ENCODE peak calls at places on chromosomes 16 and 17, in six cellular contexts. H is fibroblast of lung, C is SJSA1, S is cardiac muscle cell, P is esophagus squamous epithelium, L is stomach. Y is an unnamed sample.

GRCh38 chr17:69810326-69811035 is 264.5 kb upstream of the KCNJ16 start:
- DNase-seq in H (peak), C (no peak), S (no peak), P (no peak), L (no peak), Y (no peak)

GRCh38 chr17:59838196-59838911 is 54.4 kb downstream of the TUBD1 start:
- DNase-seq in H (peak), C (peak), S (peak), P (no peak), L (no peak), Y (no peak)

GRCh38 chr17:8288336-8289102 is at the start of gene RANGRF:
- DNase-seq in H (peak), C (peak), S (peak), P (peak), L (peak), Y (no peak)

GRCh38 chr17:12472613-12473173 is 193.0 kb upstream of the MYOCD start:
- DNase-seq in H (no peak), C (peak), S (no peak), P (no peak), L (no peak), Y (peak)

GRCh38 chr16:29808219-29808900 is 2.0 kb downstream of the MAZ start:
- DNase-seq in H (no peak), C (no peak), S (no peak), P (no peak), L (no peak), Y (no peak)

GRCh38 chr16:55376567-55377167 is 52.7 kb downstream of the IRX6 start:
- DNase-seq in H (no peak), C (no peak), S (no peak), P (no peak), L (no peak), Y (no peak)

GRCh38 chr16:77833906-77834599 is 45.7 kb downstream of the VAT1L start:
- DNase-seq in H (peak), C (peak), S (peak), P (no peak), L (no peak), Y (peak)

GRCh38 chr17:2837147-2837561 is 40.9 kb downstream of the RAP1GAP2 start:
- DNase-seq in H (no peak), C (no peak), S (no peak), P (no peak), L (no peak), Y (no peak)

GRCh38 chr16:920722-921121 is 50.1 kb downstream of the LMF1 start:
- DNase-seq in H (no peak), C (no peak), S (peak), P (no peak), L (no peak), Y (no peak)

GRCh38 chr17:69326302-69327059 is 452 bp downstream of the ABCA5 start:
- DNase-seq in H (peak), C (peak), S (peak), P (no peak), L (peak), Y (no peak)

GRCh38 chr17:38429476-38430100 is 1.3 kb downstream of the ARHGAP23 start:
- DNase-seq in H (no peak), C (no peak), S (no peak), P (no peak), L (no peak), Y (no peak)

GRCh38 chr17:44094701-44095387 is 24.3 kb downstream of the G6PC3 start:
- DNase-seq in H (no peak), C (no peak), S (no peak), P (no peak), L (no peak), Y (no peak)

GRCh38 chr17:19664136-19664820 is 15.7 kb downstream of the ALDH3A2 start:
- DNase-seq in H (no peak), C (no peak), S (no peak), P (no peak), L (peak), Y (no peak)

GRCh38 chr17:2749058-2749783 is at the start of gene CCDC92B:
- DNase-seq in H (no peak), C (no peak), S (no peak), P (no peak), L (no peak), Y (no peak)

GRCh38 chr16:88763502-88764053 is 21.4 kb downstream of the PIEZO1 start:
- DNase-seq in H (no peak), C (peak), S (no peak), P (no peak), L (peak), Y (no peak)

GRCh38 chr17:17191961-17192381 is 14.2 kb downstream of the PLD6 start:
- DNase-seq in H (peak), C (no peak), S (no peak), P (no peak), L (no peak), Y (no peak)

GRCh38 chr16:68289621-68290329 is 21.0 kb downstream of the SLC7A6OS start:
- DNase-seq in H (peak), C (peak), S (peak), P (no peak), L (no peak), Y (no peak)

GRCh38 chr17:37546242-37546641 is 56.6 kb downstream of the DUSP14 start:
- DNase-seq in H (no peak), C (no peak), S (no peak), P (no peak), L (no peak), Y (no peak)

GRCh38 chr17:15456972-15457722 is 10.3 kb downstream of the CDRT4 start:
- DNase-seq in H (peak), C (peak), S (peak), P (no peak), L (no peak), Y (peak)

GRCh38 chr17:27551701-27552466 is 79.1 kb upstream of the LGALS9 start:
- DNase-seq in H (peak), C (no peak), S (no peak), P (no peak), L (no peak), Y (no peak)

GRCh38 chr17:15392326-15392739 is 50.9 kb upstream of the TEKT3 start:
- DNase-seq in H (peak), C (peak), S (peak), P (no peak), L (no peak), Y (peak)

GRCh38 chr17:53017227-53017626 is 805.5 kb upstream of the KIF2B start:
- DNase-seq in H (no peak), C (no peak), S (no peak), P (no peak), L (no peak), Y (no peak)

GRCh38 chr16:7185689-7186088 is 147.0 kb upstream of the RBFOX1 start:
- DNase-seq in H (no peak), C (no peak), S (no peak), P (no peak), L (no peak), Y (no peak)

GRCh38 chr16:1413684-1414531 is 596 bp downstream of the UNKL start:
- DNase-seq in H (peak), C (peak), S (peak), P (peak), L (peak), Y (no peak)

GRCh38 chr16:75385507-75386152 is 47.7 kb downstream of the CFDP1 start:
- DNase-seq in H (peak), C (peak), S (peak), P (no peak), L (no peak), Y (peak)

GRCh38 chr17:55238931-55239297 is 25.8 kb upstream of the HLF start:
- DNase-seq in H (no peak), C (no peak), S (no peak), P (no peak), L (no peak), Y (no peak)

GRCh38 chr16:86202760-86203426 is 303.9 kb downstream of the IRF8 start:
- DNase-seq in H (no peak), C (no peak), S (no peak), P (no peak), L (no peak), Y (no peak)

GRCh38 chr16:74874912-74875311 is 100.3 kb upstream of the FA2H start:
- DNase-seq in H (no peak), C (no peak), S (no peak), P (no peak), L (peak), Y (no peak)

GRCh38 chr16:49654425-49654824 is 201.5 kb downstream of the ZNF423 start:
- DNase-seq in H (no peak), C (no peak), S (no peak), P (no peak), L (no peak), Y (no peak)

GRCh38 chr17:48555183-48555615 is 10.3 kb upstream of the HOXB2 start:
- DNase-seq in H (peak), C (peak), S (peak), P (no peak), L (no peak), Y (peak)

GRCh38 chr16:57107324-57107922 is 15.0 kb downstream of the CPNE2 start:
- DNase-seq in H (no peak), C (no peak), S (peak), P (no peak), L (no peak), Y (no peak)

GRCh38 chr16:66809765-66810164 is 8.4 kb upstream of the TERB1 start:
- DNase-seq in H (no peak), C (no peak), S (no peak), P (no peak), L (no peak), Y (no peak)
- H3K27ac ChIP-seq in H (no peak), C (no peak), S (peak), P (no peak), L (no peak), Y (no peak)

GRCh38 chr16:28082624-28083023 is 19.1 kb upstream of the GSG1L start:
- DNase-seq in H (no peak), C (no peak), S (no peak), P (no peak), L (no peak), Y (no peak)
- H3K4me3 ChIP-seq in H (no peak), C (no peak), S (no peak), P (no peak), L (no peak), Y (no peak)

GRCh38 chr17:32518856-32519768 is 32.3 kb downstream of the CDK5R1 start:
- DNase-seq in H (peak), C (peak), S (peak), P (no peak), L (peak), Y (no peak)
- H3K27ac ChIP-seq in H (no peak), C (no peak), S (no peak), P (peak), L (no peak), Y (no peak)

DNA sequence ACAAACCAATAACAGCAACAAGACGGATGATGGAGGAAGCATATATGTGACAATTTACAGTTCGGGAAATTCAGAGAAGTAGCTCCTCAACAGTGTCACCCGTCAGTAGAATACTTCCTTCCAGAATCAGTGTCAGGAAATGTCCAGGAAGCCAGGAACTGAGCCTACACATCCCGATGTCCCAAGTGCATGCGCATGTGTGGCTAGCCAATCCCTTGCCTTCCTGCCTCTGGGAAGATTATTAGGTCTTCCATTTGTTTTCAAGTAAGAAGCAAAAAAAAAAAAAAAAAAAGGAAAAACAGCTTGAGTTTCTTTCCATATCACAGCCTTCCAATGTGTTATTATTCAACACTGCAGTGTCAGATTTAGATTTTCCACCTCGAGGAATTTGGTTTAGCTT is 1.3 kb upstream of the PITPNC1 start:
- DNase-seq in H (no peak), C (no peak), S (no peak), P (no peak), L (no peak), Y (no peak)
- H3K4me3 ChIP-seq in H (no peak), C (no peak), S (no peak), P (no peak), L (no peak), Y (no peak)

DNA sequence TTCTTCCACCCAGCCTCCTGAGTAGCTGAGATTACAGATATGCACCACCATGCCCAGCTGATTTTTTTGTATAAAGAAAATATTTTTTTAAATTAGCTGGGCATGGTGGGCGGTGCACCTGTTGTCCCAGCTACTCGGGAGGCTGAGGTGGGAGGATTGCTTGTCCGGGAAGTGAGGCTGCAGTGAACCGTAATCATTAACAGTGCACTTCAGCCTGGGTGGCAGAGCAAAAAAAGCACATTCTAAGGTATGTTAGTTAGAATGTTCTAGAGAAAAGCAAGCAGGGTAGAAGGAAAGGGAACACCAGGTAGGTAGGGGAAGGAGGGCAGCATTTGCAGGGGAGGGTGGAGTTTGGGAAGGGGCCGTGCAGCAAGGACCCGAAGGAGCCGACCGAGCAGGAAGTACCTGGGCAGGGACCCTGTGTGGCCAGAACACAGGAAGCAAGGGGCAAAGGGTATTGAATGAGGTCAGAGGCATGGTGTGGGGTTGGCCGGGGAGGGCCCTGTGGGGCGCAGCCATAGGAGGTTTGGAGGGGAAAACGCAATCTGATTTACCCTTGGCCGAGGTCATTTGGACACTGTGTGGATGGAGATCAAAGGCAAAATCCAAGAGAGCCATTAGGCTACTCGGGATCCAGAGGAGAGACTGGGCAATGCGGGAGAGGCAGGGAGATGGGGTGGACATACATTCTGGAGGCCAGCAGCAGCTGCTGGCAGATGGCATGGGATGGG is 2.3 kb downstream of the C17orf99 start:
- DNase-seq in H (no peak), C (no peak), S (no peak), P (no peak), L (no peak), Y (no peak)
- H3K27ac ChIP-seq in H (no peak), C (no peak), S (no peak), P (no peak), L (peak), Y (no peak)

GRCh38 chr17:4942760-4943508 is 2.9 kb downstream of the RNF167 start:
- DNase-seq in H (no peak), C (no peak), S (no peak), P (no peak), L (no peak), Y (no peak)
- H3K4me3 ChIP-seq in H (no peak), C (no peak), S (no peak), P (no peak), L (peak), Y (no peak)

GRCh38 chr16:14641877-14642276 is 9.1 kb downstream of the BFAR start:
- DNase-seq in H (no peak), C (no peak), S (no peak), P (no peak), L (no peak), Y (no peak)
- H3K27ac ChIP-seq in H (no peak), C (no peak), S (no peak), P (no peak), L (peak), Y (no peak)

Y was measured in AG04450.